ENCODE peak calls at places on chromosomes 4 and X, in ten cellular contexts. F is SJSA1; S is GM23248; W is activated CD8-positive, alpha-beta memory T cell treated with anti-CD3 and anti-CD28 coated beads for 48 hours; Y is SK-MEL-5; K is psoas muscle; U is HTR-8/SVneo; Z is WTC11; D is T-helper 17 cell; I is Caki2. B is an unnamed sample.
A peak's percentile ranks its signal among the peaks of the same experiment; 100 is the strongest.

GRCh38 chr4:110840221-110840654 is 217.4 kb upstream of the PITX2 start:
- DNase-seq in F (peak; percentile 11), S (peak; percentile 72), W (no peak), Y (no peak), K (no peak), U (peak; percentile 8), Z (no peak), D (no peak), I (no peak), B (peak; percentile 62)

GRCh38 chr4:101191302-101192098 is 155.8 kb downstream of the PPP3CA start:
- DNase-seq in F (no peak), S (peak; percentile 73), W (no peak), Y (peak; percentile 29), K (peak; percentile 79), U (no peak), Z (peak; percentile 28), D (no peak), I (no peak), B (peak; percentile 75)

GRCh38 chr4:57249083-57249482 is 138.9 kb upstream of the IGFBP7 start:
- DNase-seq in F (no peak), S (peak; percentile 70), W (no peak), Y (no peak), K (no peak), U (no peak), Z (no peak), D (no peak), I (no peak), B (peak; percentile 1)

GRCh38 chr4:54090804-54091623 is 8.9 kb upstream of the GSX2 start:
- DNase-seq in F (no peak), S (peak; percentile 80), W (no peak), Y (no peak), K (peak; percentile 50), U (no peak), Z (no peak), D (no peak), I (peak; percentile 77), B (no peak)

GRCh38 chrX:38220024-38220935 is at the start of gene SRPX:
- DNase-seq in F (peak; percentile 44), S (peak; percentile 72), W (no peak), Y (peak; percentile 85), K (peak; percentile 57), U (peak; percentile 21), Z (peak; percentile 37), D (no peak), I (peak; percentile 55), B (peak; percentile 75)

GRCh38 chr4:54496412-54496811 is 161.3 kb upstream of the KIT start:
- DNase-seq in F (no peak), S (no peak), W (no peak), Y (no peak), K (no peak), U (no peak), Z (no peak), D (no peak), I (no peak), B (no peak)

GRCh38 chr4:7120341-7120740 is 52.5 kb upstream of the GRPEL1 start:
- DNase-seq in F (no peak), S (peak; percentile 32), W (no peak), Y (peak; percentile 48), K (no peak), U (peak; percentile 56), Z (no peak), D (no peak), I (no peak), B (peak; percentile 25)

GRCh38 chrX:15988661-15989603 is 134.3 kb upstream of the AP1S2 start:
- DNase-seq in F (peak; percentile 33), S (peak; percentile 73), W (no peak), Y (peak; percentile 53), K (no peak), U (peak; percentile 9), Z (no peak), D (no peak), I (peak; percentile 19), B (peak; percentile 78)

GRCh38 chr4:135277116-135277979 is 1075.8 kb upstream of the PABPC4L start:
- DNase-seq in F (no peak), S (no peak), W (no peak), Y (no peak), K (no peak), U (peak; percentile 9), Z (no peak), D (no peak), I (no peak), B (peak; percentile 73)

GRCh38 chr4:139440971-139441370 is 12.9 kb upstream of the RAB33B start:
- DNase-seq in F (no peak), S (no peak), W (no peak), Y (no peak), K (no peak), U (no peak), Z (no peak), D (no peak), I (no peak), B (no peak)

GRCh38 chrX:44253573-44253942 is 89.9 kb downstream of the EFHC2 start:
- DNase-seq in F (no peak), S (no peak), W (no peak), Y (no peak), K (no peak), U (no peak), Z (no peak), D (no peak), I (no peak), B (no peak)

GRCh38 chr4:75737398-75737797 is 13.0 kb downstream of the USO1 start:
- DNase-seq in F (no peak), S (no peak), W (no peak), Y (no peak), K (no peak), U (no peak), Z (no peak), D (no peak), I (no peak), B (no peak)

GRCh38 chr4:2785613-2786012 is 7.3 kb upstream of the SH3BP2 start:
- DNase-seq in F (no peak), S (no peak), W (no peak), Y (no peak), K (no peak), U (no peak), Z (no peak), D (no peak), I (no peak), B (peak; percentile 29)

GRCh38 chr4:184805462-184806245 is 20.1 kb downstream of the ACSL1 start:
- DNase-seq in F (no peak), S (no peak), W (no peak), Y (peak; percentile 42), K (peak; percentile 97), U (no peak), Z (no peak), D (no peak), I (peak; percentile 79), B (peak; percentile 53)

GRCh38 chr4:73442275-73442674 is 6.3 kb downstream of the AFP start:
- DNase-seq in F (no peak), S (no peak), W (no peak), Y (no peak), K (no peak), U (no peak), Z (no peak), D (no peak), I (no peak), B (no peak)

GRCh38 chrX:136417806-136418205 is 69.9 kb upstream of the BRS3 start:
- DNase-seq in F (no peak), S (no peak), W (no peak), Y (no peak), K (no peak), U (no peak), Z (no peak), D (no peak), I (no peak), B (no peak)

GRCh38 chrX:151973262-151973661 is 1.2 kb downstream of the GABRE start:
- DNase-seq in F (no peak), S (peak; percentile 34), W (no peak), Y (no peak), K (no peak), U (no peak), Z (no peak), D (no peak), I (no peak), B (no peak)